ENCODE peak calls at places on chromosomes 3 and 15, in nine cellular contexts. E, F, T, K, J, W, B, Y and Z are unnamed samples.

GRCh38 chr15:91413142-91413541 is 313.1 kb downstream of the SV2B start:
- DNase-seq in J (no peak), E (peak), T (peak), W (no peak), B (no peak), K (no peak), Y (no peak), F (no peak), Z (no peak)

GRCh38 chr3:169348981-169349942 is 314.2 kb downstream of the MECOM start:
- DNase-seq in K (no peak), J (no peak), Y (no peak), F (no peak), E (no peak), T (peak), B (no peak), W (peak), Z (no peak)

GRCh38 chr15:78065284-78065872 is 12.1 kb downstream of the TBC1D2B start:
- DNase-seq in T (peak), J (peak), Y (no peak), K (peak), F (peak), E (no peak), B (no peak), W (peak), Z (no peak)

GRCh38 chr15:56369234-56369633 is 4.0 kb downstream of the TEX9 start:
- DNase-seq in Y (no peak), T (no peak), W (no peak), K (peak), E (peak), B (no peak), J (no peak), F (no peak), Z (no peak)

GRCh38 chr15:34650177-34650576 is 66.7 kb upstream of the GOLGA8B start:
- DNase-seq in B (peak), Y (no peak), J (no peak), F (no peak), K (peak), E (no peak), T (peak), W (peak), Z (no peak)

GRCh38 chr3:129966876-129967275 is 7.6 kb upstream of the TRH start:
- DNase-seq in B (no peak), W (no peak), F (no peak), T (no peak), Y (no peak), K (no peak), E (no peak), J (no peak), Z (no peak)

GRCh38 chr3:31132132-31132769 is 237.8 kb upstream of the GADL1 start:
- DNase-seq in T (peak), B (no peak), K (peak), W (peak), J (no peak), E (no peak), F (no peak), Y (peak), Z (no peak)

GRCh38 chr3:98765721-98766120 is 2.6 kb downstream of the ST3GAL6 start:
- DNase-seq in Y (no peak), K (no peak), B (no peak), E (no peak), W (no peak), F (no peak), T (no peak), J (no peak), Z (no peak)

GRCh38 chr3:174153875-174154274 is 705.3 kb upstream of the NAALADL2 start:
- DNase-seq in F (no peak), J (no peak), B (no peak), Y (no peak), T (peak), W (peak), K (no peak), E (no peak), Z (no peak)

GRCh38 chr3:185711255-185711870 is 113.5 kb downstream of the IGF2BP2 start:
- DNase-seq in T (peak), K (no peak), E (no peak), J (no peak), Y (no peak), W (no peak), B (no peak), F (no peak), Z (no peak)

GRCh38 chr3:70856414-70857162 is 544.1 kb upstream of the MDFIC2 start:
- DNase-seq in T (peak), E (no peak), Y (no peak), F (no peak), B (no peak), W (peak), K (peak), J (no peak), Z (no peak)

GRCh38 chr15:75049392-75049791 is 26.0 kb downstream of the PPCDC start:
- DNase-seq in K (no peak), F (peak), E (peak), T (peak), J (no peak), W (peak), Y (no peak), B (no peak), Z (no peak)

GRCh38 chr3:54357307-54357706 is 235.0 kb downstream of the CACNA2D3 start:
- DNase-seq in Y (no peak), T (no peak), K (no peak), E (no peak), B (no peak), F (no peak), W (no peak), J (no peak), Z (no peak)

GRCh38 chr3:143203848-143204247 is 84.3 kb downstream of the CHST2 start:
- DNase-seq in Y (no peak), E (no peak), K (no peak), W (peak), J (no peak), B (no peak), T (peak), F (no peak), Z (no peak)

GRCh38 chr3:177478170-177478859 is 281.0 kb upstream of the TBL1XR1 start:
- DNase-seq in B (no peak), K (no peak), F (peak), J (no peak), E (no peak), W (peak), Y (no peak), T (peak), Z (no peak)

GRCh38 chr15:42507514-42507913 is 12.1 kb downstream of the SNAP23 start:
- DNase-seq in F (no peak), T (no peak), B (no peak), J (no peak), Y (no peak), E (no peak), W (no peak), K (no peak), Z (no peak)

GRCh38 chr3:72444642-72445223 is 403.5 kb downstream of the SHQ1 start:
- DNase-seq in W (no peak), F (no peak), J (no peak), T (no peak), B (no peak), E (no peak), Y (no peak), K (peak), Z (no peak)

GRCh38 chr3:52934626-52935530 is 37.5 kb upstream of the STIMATE start:
- DNase-seq in B (peak), J (peak), K (peak), T (peak), Y (peak), E (peak), F (no peak), W (peak), Z (peak)

GRCh38 chr15:85725019-85725418 is 69.7 kb downstream of the KLHL25 start:
- DNase-seq in T (peak), K (no peak), E (no peak), J (no peak), F (no peak), W (peak), B (no peak), Y (no peak), Z (no peak)

GRCh38 chr15:35827156-35827555 is 281.2 kb upstream of the DPH6 start:
- DNase-seq in E (no peak), Y (no peak), J (no peak), B (no peak), F (no peak), T (peak), K (no peak), W (no peak), Z (no peak)

GRCh38 chr3:136959599-136959998 is 1.8 kb downstream of the IL20RB start:
- DNase-seq in E (no peak), J (no peak), W (no peak), F (no peak), K (no peak), Y (no peak), T (no peak), B (no peak), Z (no peak)

GRCh38 chr3:82745544-82745943 is 984.1 kb upstream of the GBE1 start:
- DNase-seq in T (no peak), W (no peak), B (no peak), F (no peak), Y (no peak), E (no peak), J (no peak), K (no peak), Z (no peak)

GRCh38 chr15:91357011-91357410 is 257.0 kb downstream of the SV2B start:
- DNase-seq in T (no peak), W (no peak), B (no peak), J (no peak), F (no peak), Y (no peak), E (no peak), K (no peak), Z (no peak)

GRCh38 chr3:190701096-190701532 is 161.4 kb downstream of the GMNC start:
- DNase-seq in K (peak), F (peak), W (peak), E (no peak), J (no peak), Y (no peak), T (peak), B (no peak), Z (no peak)

GRCh38 chr3:37745921-37746320 is 115.8 kb upstream of the CTDSPL start:
- DNase-seq in B (no peak), W (no peak), Y (no peak), F (no peak), T (no peak), K (no peak), J (no peak), E (no peak), Z (no peak)